ENCODE peak calls at places on chromosome 19, in six cellular contexts. T, J, P, G, V and H are unnamed samples.

GRCh38 chr19:15331419-15332310 is 674 bp downstream of the BRD4 start:
- DNase-seq in T (peak), J (peak), P (no peak), G (peak), V (no peak), H (peak)

GRCh38 chr19:42069619-42070293 is at the start of gene GRIK5:
- DNase-seq in T (no peak), J (no peak), P (no peak), G (no peak), V (no peak), H (no peak)

GRCh38 chr19:8618751-8619150 is 8.2 kb upstream of the ADAMTS10 start:
- DNase-seq in T (no peak), J (no peak), P (no peak), G (no peak), V (no peak), H (peak)

GRCh38 chr19:51815038-51815437 is 20.1 kb downstream of the FPR3 start:
- DNase-seq in T (no peak), J (no peak), P (no peak), G (no peak), V (no peak), H (no peak)

GRCh38 chr19:11281336-11282049 is 14.5 kb upstream of the TSPAN16 start:
- DNase-seq in T (no peak), J (no peak), P (no peak), G (peak), V (no peak), H (no peak)

GRCh38 chr19:3606174-3606689 is 443 bp downstream of the TBXA2R start:
- DNase-seq in T (no peak), J (no peak), P (no peak), G (no peak), V (no peak), H (no peak)

GRCh38 chr19:42528354-42529247 is at the start of gene CEACAM1:
- DNase-seq in T (no peak), J (peak), P (no peak), G (peak), V (no peak), H (peak)

GRCh38 chr19:35365303-35365702 is 5.6 kb upstream of the GPR42 start:
- DNase-seq in T (no peak), J (no peak), P (no peak), G (no peak), V (no peak), H (no peak)

GRCh38 chr19:54882758-54883157 is 8.7 kb downstream of the FCAR start:
- DNase-seq in T (no peak), J (no peak), P (no peak), G (no peak), V (no peak), H (peak)

GRCh38 chr19:7883796-7884570 is 4.3 kb upstream of the LRRC8E start:
- DNase-seq in T (no peak), J (no peak), P (no peak), G (peak), V (no peak), H (peak)

GRCh38 chr19:35755550-35756371 is 1.1 kb downstream of the HSPB6 start:
- DNase-seq in T (peak), J (peak), P (no peak), G (peak), V (peak), H (peak)

GRCh38 chr19:3190921-3191805 is 5.4 kb downstream of the NCLN start:
- DNase-seq in T (no peak), J (no peak), P (no peak), G (no peak), V (no peak), H (no peak)

GRCh38 chr19:19191920-19192882 is at the start of the genes BORCS8 and RFXANK:
- DNase-seq in T (peak), J (peak), P (peak), G (peak), V (peak), H (peak)

GRCh38 chr19:6092329-6093286 is 17.7 kb downstream of the RFX2 start:
- DNase-seq in T (peak), J (peak), P (peak), G (peak), V (peak), H (peak)

GRCh38 chr19:6983448-6983847 is 37.8 kb downstream of the MBD3L2B start:
- DNase-seq in T (no peak), J (no peak), P (no peak), G (no peak), V (no peak), H (no peak)

GRCh38 chr19:55370305-55370988 is at the start of gene IL11:
- DNase-seq in T (no peak), J (no peak), P (peak), G (no peak), V (peak), H (no peak)

GRCh38 chr19:33368074-33368864 is 5.2 kb upstream of the CEBPG start:
- DNase-seq in T (no peak), J (no peak), P (peak), G (no peak), V (peak), H (no peak)

GRCh38 chr19:39413903-39414608 is 1.6 kb downstream of the PLEKHG2 start:
- DNase-seq in T (no peak), J (no peak), P (no peak), G (peak), V (no peak), H (no peak)

GRCh38 chr19:34816708-34817107 is 43.7 kb upstream of the ZNF599 start:
- DNase-seq in T (no peak), J (no peak), P (no peak), G (no peak), V (no peak), H (no peak)

GRCh38 chr19:892243-892996 is 567 bp downstream of the MED16 start:
- DNase-seq in T (no peak), J (no peak), P (no peak), G (no peak), V (no peak), H (peak)

GRCh38 chr19:8085606-8086464 is 33.3 kb downstream of the CCL25 start:
- DNase-seq in T (no peak), J (no peak), P (no peak), G (no peak), V (no peak), H (no peak)

GRCh38 chr19:53041366-53041765 is 3.2 kb upstream of the ERVV-2 start:
- DNase-seq in T (no peak), J (no peak), P (no peak), G (no peak), V (no peak), H (no peak)

GRCh38 chr19:15303105-15303780 is 29.1 kb downstream of the BRD4 start:
- DNase-seq in T (no peak), J (no peak), P (no peak), G (no peak), V (no peak), H (peak)

GRCh38 chr19:4007836-4008539 is 452 bp downstream of the PIAS4 start:
- DNase-seq in T (no peak), J (no peak), P (no peak), G (peak), V (no peak), H (peak)

GRCh38 chr19:19410553-19411550 is 5.4 kb downstream of the GATAD2A start:
- DNase-seq in T (no peak), J (no peak), P (no peak), G (no peak), V (no peak), H (no peak)

GRCh38 chr19:35265126-35265995 is 3.4 kb upstream of the USF2 start:
- DNase-seq in T (no peak), J (no peak), P (no peak), G (no peak), V (no peak), H (no peak)

GRCh38 chr19:2803486-2804155 is 16.0 kb upstream of the ZNF554 start:
- DNase-seq in T (no peak), J (no peak), P (no peak), G (no peak), V (no peak), H (no peak)

GRCh38 chr19:12840091-12841079 is 2.1 kb downstream of the MAST1 start:
- DNase-seq in T (peak), J (no peak), P (no peak), G (peak), V (peak), H (peak)
- H3K4me3 ChIP-seq in T (peak), J (peak), P (peak), G (peak), V (peak), H (peak)

GRCh38 chr19:29211562-29212416 is 1.2 kb downstream of the UQCRFS1 start:
- DNase-seq in T (no peak), J (no peak), P (peak), G (peak), V (peak), H (peak)

GRCh38 chr19:29216021-29216420 is 3.1 kb upstream of the UQCRFS1 start:
- DNase-seq in T (no peak), J (no peak), P (no peak), G (no peak), V (no peak), H (no peak)

GRCh38 chr19:29214411-29214810 is 1.5 kb upstream of the UQCRFS1 start:
- DNase-seq in T (no peak), J (no peak), P (no peak), G (no peak), V (no peak), H (no peak)

GRCh38 chr19:29215322-29215845 is 2.4 kb upstream of the UQCRFS1 start:
- DNase-seq in T (no peak), J (no peak), P (no peak), G (no peak), V (no peak), H (no peak)

GRCh38 chr19:29212614-29213573 is at the start of gene UQCRFS1:
- DNase-seq in T (peak), J (peak), P (peak), G (peak), V (peak), H (peak)
- TF ChIP-seq CTCF in T (no peak), J (no peak), P (no peak), G (no peak), V (no peak), H (no peak)

GRCh38 chr19:17405250-17406038 is at the start of gene BST2:
- DNase-seq in T (peak), J (peak), P (peak), G (peak), V (peak), H (peak)

GRCh38 chr19:17404621-17405249 is 695 bp downstream of the BST2 start:
- DNase-seq in T (no peak), J (no peak), P (no peak), G (no peak), V (no peak), H (no peak)

GRCh38 chr19:17406039-17406886 is 833 bp upstream of the BST2 start:
- DNase-seq in T (no peak), J (no peak), P (peak), G (peak), V (peak), H (peak)

GRCh38 chr19:17402982-17403855 is 2.2 kb downstream of the BST2 start:
- DNase-seq in T (no peak), J (no peak), P (no peak), G (no peak), V (peak), H (peak)

GRCh38 chr19:17404015-17404414 is 1.4 kb downstream of the BST2 start:
- DNase-seq in T (no peak), J (no peak), P (no peak), G (no peak), V (no peak), H (no peak)
- H3K4me3 ChIP-seq in T (peak), J (peak), P (no peak), G (no peak), V (no peak), H (no peak)

GRCh38 chr19:44783545-44783944 is 5.9 kb downstream of the CBLC start:
- DNase-seq in T (no peak), J (no peak), P (no peak), G (no peak), V (no peak), H (no peak)

GRCh38 chr19:44785993-44786392 is 8.3 kb downstream of the CBLC start:
- DNase-seq in T (no peak), J (no peak), P (no peak), G (no peak), V (no peak), H (no peak)

GRCh38 chr19:44785271-44785670 is 7.6 kb downstream of the CBLC start:
- DNase-seq in T (no peak), J (no peak), P (no peak), G (no peak), V (no peak), H (no peak)

GRCh38 chr19:44779150-44779549 is 1.5 kb downstream of the CBLC start:
- DNase-seq in T (no peak), J (no peak), P (no peak), G (no peak), V (no peak), H (no peak)

GRCh38 chr19:44782729-44783128 is 5.0 kb downstream of the CBLC start:
- DNase-seq in T (no peak), J (no peak), P (no peak), G (no peak), V (no peak), H (no peak)
- TF ChIP-seq CTCF in T (no peak), J (no peak), P (no peak), G (peak), V (peak), H (peak)

DNA sequence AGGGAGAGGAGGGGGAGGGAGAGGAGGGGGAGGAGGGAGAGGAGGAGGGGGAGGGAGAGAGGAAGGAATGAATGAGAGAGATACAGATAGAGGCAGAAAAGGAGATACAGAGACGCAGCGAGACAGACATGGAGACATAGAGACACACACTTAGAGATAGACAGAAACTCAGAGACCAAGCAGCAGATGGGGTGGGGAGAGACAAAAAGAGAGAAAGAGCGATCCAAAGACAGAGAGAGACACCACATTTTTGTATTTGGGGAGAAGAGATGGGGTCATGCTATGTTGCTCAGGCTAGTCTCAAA is 877 bp upstream of the CA11 start:
- DNase-seq in T (no peak), J (no peak), P (no peak), G (no peak), V (no peak), H (no peak)
- H3K4me3 ChIP-seq in T (no peak), J (no peak), P (no peak), G (no peak), V (no peak), H (peak)

GRCh38 chr19:46958542-46958941 is 61.1 kb upstream of the NPAS1 start:
- DNase-seq in T (no peak), J (no peak), P (peak), G (peak), V (peak), H (peak)
- TF ChIP-seq CTCF in T (no peak), J (no peak), P (no peak), G (no peak), V (no peak), H (no peak)

DNA sequence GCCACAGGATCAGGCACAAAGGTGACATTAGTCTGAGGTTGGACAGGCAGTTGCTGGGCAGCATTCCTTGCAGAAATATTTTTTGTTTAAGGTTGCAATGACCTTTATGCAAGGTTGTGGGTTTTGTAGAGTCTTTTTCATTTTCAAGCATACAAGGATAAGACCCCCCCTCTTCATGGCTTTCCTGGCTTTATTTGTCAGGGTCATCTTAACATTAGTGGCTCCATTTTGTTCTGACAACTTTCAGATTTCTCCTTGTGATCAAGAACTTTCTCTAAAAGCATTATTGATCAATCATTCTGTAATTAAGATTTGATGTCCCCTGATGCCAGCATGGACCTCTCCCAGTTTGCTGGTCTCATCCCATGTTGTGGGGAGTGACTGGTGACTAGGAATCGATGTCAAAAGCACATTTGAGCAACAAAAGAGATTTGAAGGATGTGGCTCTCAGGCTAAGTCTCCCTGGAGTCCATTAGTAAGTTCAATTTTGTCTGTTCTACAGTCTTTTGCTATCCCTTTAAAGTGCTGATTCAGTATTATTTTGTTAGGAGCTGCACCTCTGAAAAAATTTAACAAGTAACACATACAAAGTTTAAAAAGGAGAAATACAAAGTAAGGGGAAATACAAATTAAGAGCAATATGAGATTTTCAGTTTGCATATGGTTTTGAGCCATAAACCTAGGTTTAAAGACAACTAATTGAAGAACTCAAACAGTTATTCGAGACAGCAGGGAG is 5.3 kb downstream of the CARD8 start:
- DNase-seq in T (no peak), J (no peak), P (no peak), G (no peak), V (no peak), H (no peak)
- H3K4me3 ChIP-seq in T (peak), J (no peak), P (no peak), G (no peak), V (no peak), H (no peak)

DNA sequence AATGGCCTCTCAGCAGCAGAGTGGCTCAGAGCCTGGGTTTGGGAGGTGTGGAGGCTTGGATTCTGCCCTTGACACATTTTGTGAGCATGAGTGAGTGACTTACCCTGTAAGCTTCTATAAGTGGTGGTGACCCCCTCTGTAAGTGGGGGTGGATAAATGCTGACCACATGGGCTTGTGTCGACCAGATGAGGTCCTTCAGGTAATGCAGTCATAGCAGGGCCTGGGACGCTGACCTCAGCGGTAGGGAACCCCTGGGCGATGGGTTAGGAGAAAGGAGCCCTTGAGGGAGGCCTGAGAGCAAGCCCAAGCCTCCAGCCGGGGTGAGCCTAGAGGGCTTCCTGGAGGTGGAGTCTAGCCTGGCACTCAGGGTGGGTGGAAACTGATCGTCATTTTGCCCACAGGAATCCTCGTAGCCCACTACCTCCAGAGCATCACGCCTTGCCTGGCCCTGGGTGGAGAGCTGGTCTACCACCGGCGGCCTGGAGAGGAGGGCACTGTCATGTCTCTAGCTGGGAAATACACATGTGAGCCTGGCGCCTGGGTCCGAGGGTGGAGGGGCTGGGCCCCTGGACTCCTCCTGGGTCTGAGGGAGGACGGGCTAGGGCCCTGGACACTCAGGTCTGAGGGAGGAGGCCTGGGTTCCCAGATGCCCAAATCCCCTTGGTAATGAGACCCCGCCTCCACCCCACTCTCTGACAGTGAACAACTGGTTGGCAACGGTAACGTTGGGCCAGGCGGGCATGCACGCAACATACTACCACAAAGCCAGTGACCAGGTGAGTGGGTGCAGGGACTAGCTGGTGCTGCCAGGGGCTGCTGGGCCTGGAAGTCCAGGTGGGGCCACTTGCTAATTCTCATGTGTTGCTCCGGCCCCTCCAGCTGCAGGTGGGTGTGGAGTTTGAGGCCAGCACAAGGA is 5.0 kb upstream of the APOE start:
- DNase-seq in T (no peak), J (no peak), P (no peak), G (no peak), V (no peak), H (no peak)
- TF ChIP-seq CTCF in T (no peak), J (no peak), P (no peak), G (no peak), V (no peak), H (no peak)